ENCODE peak calls at places on chromosomes 2 and 18, in four cellular contexts. One of them, this sample, is unnamed. For H3K9me3, the result is how much of the 10 kb centered on the place peaks cover.

GRCh38 chr2:26720322-26721166 is 28.0 kb downstream of the KCNK3 start:
- DNase-seq in fibroblast of lung: peak
- DNase-seq in uterus: peak
- DNase-seq in hepatocyte: peak
- DNase-seq in this sample: peak

GRCh38 chr2:98601532-98602132 is 6.7 kb downstream of the COA5 start:
- DNase-seq in uterus: no peak
- DNase-seq in fibroblast of lung: peak
- DNase-seq in hepatocyte: peak
- DNase-seq in this sample: no peak

GRCh38 chr2:170744248-170745002 is 25.8 kb upstream of the ERICH2 start:
- DNase-seq in fibroblast of lung: no peak
- DNase-seq in hepatocyte: peak
- DNase-seq in uterus: peak
- DNase-seq in this sample: no peak

GRCh38 chr2:214575030-214575949 is 164.4 kb downstream of the VWC2L start:
- DNase-seq in hepatocyte: no peak
- DNase-seq in uterus: no peak
- DNase-seq in fibroblast of lung: peak
- DNase-seq in this sample: no peak

GRCh38 chr2:103873719-103874359 is 980.1 kb upstream of the POU3F3 start:
- DNase-seq in hepatocyte: no peak
- DNase-seq in fibroblast of lung: no peak
- DNase-seq in uterus: no peak
- DNase-seq in this sample: no peak

GRCh38 chr2:96175951-96176350 is 30.7 kb upstream of the DUSP2 start:
- DNase-seq in fibroblast of lung: peak
- DNase-seq in hepatocyte: no peak
- DNase-seq in uterus: no peak
- DNase-seq in this sample: peak

GRCh38 chr2:14182227-14182946 is 450.1 kb upstream of the LRATD1 start:
- DNase-seq in fibroblast of lung: no peak
- DNase-seq in uterus: no peak
- DNase-seq in hepatocyte: no peak
- DNase-seq in this sample: no peak

GRCh38 chr2:220394433-220394832 is 767.0 kb downstream of the SLC4A3 start:
- DNase-seq in hepatocyte: peak
- DNase-seq in fibroblast of lung: peak
- DNase-seq in uterus: no peak
- DNase-seq in this sample: peak

GRCh38 chr2:100675373-100675772 is 112.6 kb downstream of the PDCL3 start:
- DNase-seq in uterus: no peak
- DNase-seq in fibroblast of lung: no peak
- DNase-seq in hepatocyte: no peak
- DNase-seq in this sample: no peak

GRCh38 chr2:28717339-28717758 is 34.3 kb upstream of the PPP1CB start:
- DNase-seq in hepatocyte: peak
- DNase-seq in fibroblast of lung: peak
- DNase-seq in uterus: peak
- DNase-seq in this sample: peak

GRCh38 chr18:23422751-23423418 is 30.2 kb upstream of the RIOK3 start:
- DNase-seq in hepatocyte: peak
- DNase-seq in uterus: no peak
- DNase-seq in fibroblast of lung: peak
- DNase-seq in this sample: no peak

GRCh38 chr18:77119101-77119850 is 13.3 kb downstream of the MBP start:
- DNase-seq in uterus: peak
- DNase-seq in hepatocyte: no peak
- DNase-seq in fibroblast of lung: no peak
- DNase-seq in this sample: no peak

GRCh38 chr2:105239924-105240323 is 1.6 kb upstream of the GPR45 start:
- DNase-seq in uterus: no peak
- DNase-seq in fibroblast of lung: peak
- DNase-seq in hepatocyte: no peak
- DNase-seq in this sample: peak

GRCh38 chr2:238256111-238256510 is 16.3 kb upstream of the HES6 start:
- DNase-seq in hepatocyte: no peak
- DNase-seq in uterus: no peak
- DNase-seq in fibroblast of lung: no peak
- DNase-seq in this sample: no peak

GRCh38 chr2:86396304-86396785 is 44.8 kb upstream of the KDM3A start:
- DNase-seq in uterus: peak
- DNase-seq in fibroblast of lung: peak
- DNase-seq in hepatocyte: peak
- DNase-seq in this sample: no peak

GRCh38 chr18:48643262-48643661 is 104.4 kb downstream of the CTIF start:
- DNase-seq in hepatocyte: no peak
- DNase-seq in uterus: no peak
- DNase-seq in fibroblast of lung: peak
- DNase-seq in this sample: no peak

GRCh38 chr2:237101118-237101979 is 15.7 kb downstream of the COPS8 start:
- DNase-seq in fibroblast of lung: no peak
- DNase-seq in uterus: no peak
- DNase-seq in hepatocyte: no peak
- DNase-seq in this sample: no peak

GRCh38 chr2:170930132-170931109 is 1.4 kb downstream of the GORASP2 start:
- DNase-seq in uterus: no peak
- DNase-seq in hepatocyte: peak
- DNase-seq in fibroblast of lung: peak
- DNase-seq in this sample: no peak

GRCh38 chr2:196586511-196586991 is 53.0 kb upstream of the CCDC150 start:
- DNase-seq in hepatocyte: no peak
- DNase-seq in uterus: no peak
- DNase-seq in fibroblast of lung: peak
- DNase-seq in this sample: peak

GRCh38 chr2:113686537-113686936 is 59.5 kb downstream of the RABL2A start:
- DNase-seq in uterus: no peak
- DNase-seq in fibroblast of lung: peak
- DNase-seq in hepatocyte: no peak
- DNase-seq in this sample: no peak

GRCh38 chr2:18800240-18800971 is 211.0 kb upstream of the NT5C1B start:
- DNase-seq in fibroblast of lung: no peak
- DNase-seq in uterus: no peak
- DNase-seq in hepatocyte: peak
- DNase-seq in this sample: no peak

GRCh38 chr2:18799397-18799796 is 210.0 kb upstream of the NT5C1B start:
- DNase-seq in uterus: no peak
- DNase-seq in fibroblast of lung: no peak
- DNase-seq in hepatocyte: no peak
- DNase-seq in this sample: no peak

GRCh38 chr2:18792684-18793083 is 203.3 kb upstream of the NT5C1B start:
- DNase-seq in hepatocyte: peak
- DNase-seq in fibroblast of lung: no peak
- DNase-seq in uterus: no peak
- DNase-seq in this sample: no peak

GRCh38 chr2:18792226-18792629 is 202.9 kb upstream of the NT5C1B start:
- DNase-seq in hepatocyte: peak
- DNase-seq in uterus: peak
- DNase-seq in fibroblast of lung: peak
- DNase-seq in this sample: no peak

DNA sequence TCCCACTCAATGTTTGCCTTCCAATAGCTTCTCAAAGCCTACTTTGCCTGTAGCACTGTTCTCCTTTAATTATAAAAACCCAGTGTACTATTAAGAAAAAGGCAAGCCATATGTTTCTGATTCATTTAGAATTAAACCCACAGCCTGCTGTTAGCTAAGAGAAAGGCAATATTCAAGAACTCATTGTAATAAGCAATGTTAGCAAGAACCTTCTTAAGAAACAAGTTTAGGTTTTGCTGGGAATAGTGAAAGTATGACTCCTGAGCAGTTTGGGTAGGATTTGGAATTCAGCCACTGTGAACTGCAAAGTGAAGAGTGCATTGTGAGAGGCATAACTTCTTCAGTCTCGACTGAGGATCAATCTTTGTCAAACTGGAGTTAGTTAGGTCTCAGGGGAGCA is 206.5 kb upstream of the NT5C1B start:
- DNase-seq in uterus: no peak
- DNase-seq in hepatocyte: no peak
- DNase-seq in fibroblast of lung: peak
- DNase-seq in this sample: no peak
- TF ChIP-seq CTCF in uterus: no peak
- TF ChIP-seq CTCF in hepatocyte: no peak
- TF ChIP-seq CTCF in fibroblast of lung: no peak
- TF ChIP-seq CTCF in this sample: no peak

DNA sequence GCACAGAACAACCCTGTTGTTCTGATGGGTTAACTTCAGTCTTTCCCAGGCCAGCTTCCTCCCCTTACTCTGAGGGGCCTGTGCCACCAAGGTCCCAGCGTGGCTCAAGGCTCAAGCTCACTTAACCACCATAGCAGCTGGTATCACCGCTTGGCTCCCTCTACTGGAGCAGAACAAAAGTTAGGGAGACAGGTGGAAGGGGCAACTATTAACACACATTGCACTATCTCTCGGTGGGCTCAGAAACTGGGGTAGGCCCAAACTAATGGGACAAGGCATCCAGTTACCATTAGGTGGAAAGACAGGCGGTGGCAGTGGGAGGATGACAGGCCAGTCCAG is 88.7 kb upstream of the ATL2 start:
- DNase-seq in uterus: no peak
- DNase-seq in hepatocyte: peak
- DNase-seq in fibroblast of lung: peak
- DNase-seq in this sample: no peak
- H3K27ac ChIP-seq in uterus: peak
- H3K27ac ChIP-seq in hepatocyte: no peak
- H3K27ac ChIP-seq in fibroblast of lung: no peak
- H3K27ac ChIP-seq in this sample: no peak

GRCh38 chr2:190537765-190538164 is 3.2 kb upstream of the NEMP2 start:
- DNase-seq in fibroblast of lung: peak
- DNase-seq in hepatocyte: no peak
- DNase-seq in uterus: no peak
- DNase-seq in this sample: no peak

GRCh38 chr2:190538201-190538600 is 3.7 kb upstream of the NEMP2 start:
- DNase-seq in hepatocyte: no peak
- DNase-seq in fibroblast of lung: no peak
- DNase-seq in uterus: no peak
- DNase-seq in this sample: no peak

GRCh38 chr2:190535586-190535985 is 1.1 kb upstream of the NEMP2 start:
- DNase-seq in uterus: no peak
- DNase-seq in hepatocyte: no peak
- DNase-seq in fibroblast of lung: no peak
- DNase-seq in this sample: no peak

GRCh38 chr2:190535119-190535439 is 557 bp upstream of the NEMP2 start:
- DNase-seq in uterus: no peak
- DNase-seq in hepatocyte: no peak
- DNase-seq in fibroblast of lung: no peak
- DNase-seq in this sample: no peak

GRCh38 chr2:190540048-190540447 is 5.5 kb upstream of the NEMP2 start:
- DNase-seq in fibroblast of lung: no peak
- DNase-seq in hepatocyte: no peak
- DNase-seq in uterus: no peak
- DNase-seq in this sample: no peak
- H3K9me3 ChIP-seq in fibroblast of lung: under half
- H3K9me3 ChIP-seq in hepatocyte: under half
- H3K9me3 ChIP-seq in uterus: under half
- H3K9me3 ChIP-seq in this sample: under half

DNA sequence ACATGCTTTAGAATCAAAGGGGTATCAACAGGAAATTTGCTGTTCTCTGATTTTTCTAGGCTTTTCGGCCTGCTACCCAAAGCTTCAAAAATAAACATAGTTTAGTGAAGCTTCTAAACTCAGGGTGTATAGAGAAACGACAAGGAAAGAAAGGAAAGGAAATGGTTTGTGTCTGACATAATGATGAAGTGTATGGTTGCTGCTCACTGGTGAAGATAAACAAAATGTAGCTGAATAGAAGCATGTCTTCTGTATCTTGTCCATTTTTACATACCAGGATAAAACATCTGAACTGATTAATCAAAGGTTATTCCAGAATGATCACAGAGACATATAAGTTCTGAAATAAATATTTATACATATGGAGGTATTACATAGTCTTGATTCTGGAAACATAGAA is 1324.6 kb upstream of the NRXN1 start:
- DNase-seq in hepatocyte: no peak
- DNase-seq in fibroblast of lung: peak
- DNase-seq in uterus: no peak
- DNase-seq in this sample: peak
- TF ChIP-seq CTCF in hepatocyte: no peak
- TF ChIP-seq CTCF in fibroblast of lung: no peak
- TF ChIP-seq CTCF in uterus: no peak
- TF ChIP-seq CTCF in this sample: no peak